ENCODE peak calls at places on chromosomes 6 and 20, in seven cellular contexts. G is left ventricle myocardium inferior, S is hepatocyte, R is fibroblast of pulmonary artery, C is sigmoid colon, A is left lung, P is GM23338. V is an unnamed sample.

GRCh38 chr6:36383608-36384007 is 3.9 kb downstream of the ETV7 start:
- DNase-seq in G (no peak), S (no peak), R (peak), C (peak), A (no peak), P (no peak), V (peak)

GRCh38 chr6:56807992-56808342 is 146.9 kb upstream of the BEND6 start:
- DNase-seq in G (no peak), S (peak), R (no peak), C (no peak), A (no peak), P (peak), V (peak)

GRCh38 chr6:77650098-77650663 is 2.7 kb upstream of the MEI4 start:
- DNase-seq in G (peak), S (peak), R (no peak), C (peak), A (no peak), P (peak), V (no peak)

GRCh38 chr6:139308936-139309603 is 17.3 kb upstream of the TXLNB start:
- DNase-seq in G (no peak), S (peak), R (peak), C (peak), A (peak), P (no peak), V (peak)

GRCh38 chr20:47220161-47220582 is 136.3 kb downstream of the ZMYND8 start:
- DNase-seq in G (no peak), S (no peak), R (peak), C (no peak), A (no peak), P (peak), V (no peak)

GRCh38 chr6:98498891-98499290 is 335.5 kb upstream of the POU3F2 start:
- DNase-seq in G (no peak), S (no peak), R (no peak), C (no peak), A (no peak), P (peak), V (no peak)

GRCh38 chr6:97195117-97195516 is 87.9 kb downstream of the MMS22L start:
- DNase-seq in G (no peak), S (no peak), R (peak), C (no peak), A (no peak), P (no peak), V (no peak)

GRCh38 chr6:133623065-133623464 is 265.8 kb upstream of the TCF21 start:
- DNase-seq in G (no peak), S (no peak), R (peak), C (peak), A (no peak), P (no peak), V (peak)

GRCh38 chr6:2264932-2265331 is 19.5 kb upstream of the GMDS start:
- DNase-seq in G (no peak), S (no peak), R (peak), C (no peak), A (no peak), P (no peak), V (peak)

GRCh38 chr20:50427740-50428462 is 82.3 kb upstream of the PTPN1 start:
- DNase-seq in G (peak), S (no peak), R (peak), C (peak), A (no peak), P (no peak), V (peak)

GRCh38 chr6:51129043-51129442 is 310.4 kb downstream of the TFAP2B start:
- DNase-seq in G (no peak), S (no peak), R (no peak), C (no peak), A (no peak), P (no peak), V (no peak)

GRCh38 chr20:44703183-44703925 is 11.8 kb upstream of the CCN5 start:
- DNase-seq in G (no peak), S (no peak), R (no peak), C (no peak), A (no peak), P (no peak), V (no peak)

GRCh38 chr6:164911873-164912580 is 397.4 kb downstream of the C6orf118 start:
- DNase-seq in G (no peak), S (no peak), R (no peak), C (no peak), A (no peak), P (no peak), V (no peak)

GRCh38 chr20:63642518-63643247 is 10.5 kb downstream of the STMN3 start:
- DNase-seq in G (no peak), S (no peak), R (no peak), C (no peak), A (no peak), P (peak), V (no peak)

GRCh38 chr6:129709451-129709908 is 497 bp downstream of the ARHGAP18 start:
- DNase-seq in G (no peak), S (peak), R (peak), C (no peak), A (no peak), P (no peak), V (no peak)

GRCh38 chr6:165922309-165922794 is 245.3 kb downstream of the TBXT start:
- DNase-seq in G (no peak), S (no peak), R (peak), C (no peak), A (no peak), P (no peak), V (no peak)

GRCh38 chr20:16942702-16943101 is 194.5 kb downstream of the OTOR start:
- DNase-seq in G (no peak), S (peak), R (peak), C (no peak), A (no peak), P (no peak), V (peak)

GRCh38 chr6:15023448-15023847 is 222.4 kb upstream of the JARID2 start:
- DNase-seq in G (no peak), S (no peak), R (no peak), C (no peak), A (no peak), P (no peak), V (peak)
- H3K4me3 ChIP-seq in G (no peak), S (no peak), R (no peak), C (no peak), A (no peak), P (no peak), V (no peak)

GRCh38 chr6:152748843-152749242 is 1.8 kb upstream of the VIP start:
- DNase-seq in G (no peak), S (no peak), R (peak), C (no peak), A (no peak), P (peak), V (peak)
- TF ChIP-seq CTCF in G (peak), S (peak), R (peak), C (no peak), A (no peak), P (peak), V (no peak)

DNA sequence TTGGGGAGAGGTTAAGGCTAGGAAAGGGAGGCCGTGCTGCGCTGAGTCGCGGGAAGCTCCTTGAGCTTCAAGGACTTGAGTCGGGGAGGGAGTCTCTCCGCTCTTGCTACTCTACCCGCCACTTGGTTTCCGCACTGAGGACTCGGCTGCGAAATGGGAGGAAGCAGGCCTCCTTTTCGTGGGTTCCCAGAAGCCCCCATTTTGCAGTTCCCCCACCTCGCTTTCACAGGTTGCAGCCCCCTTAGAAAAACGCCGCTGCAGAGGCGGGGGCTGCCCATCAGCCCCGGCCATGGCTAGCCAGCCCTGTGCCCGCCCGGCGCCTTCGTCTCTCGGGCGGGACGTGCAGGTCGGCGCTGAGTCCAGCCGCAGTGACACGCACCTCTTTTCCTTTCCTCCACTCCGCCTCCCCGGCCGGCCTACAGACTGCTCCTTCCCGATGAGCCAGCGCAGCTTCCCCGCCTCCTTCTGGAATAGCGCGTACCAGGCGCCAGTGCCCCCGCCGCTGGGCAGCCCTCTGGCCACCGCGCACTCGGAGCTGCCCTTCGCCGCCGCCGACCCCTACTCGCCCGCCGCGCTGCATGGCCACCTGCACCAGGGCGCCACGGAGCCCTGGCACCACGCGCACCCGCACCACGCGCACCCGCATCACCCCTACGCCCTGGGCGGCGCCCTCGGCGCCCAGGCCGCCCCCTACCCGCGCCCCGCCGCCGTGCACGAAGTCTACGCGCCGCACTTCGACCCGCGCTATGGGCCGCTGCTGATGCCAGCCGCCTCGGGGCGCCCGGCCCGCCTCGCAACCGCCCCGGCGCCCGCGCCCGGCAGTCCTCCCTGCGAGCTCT is 5.0 kb downstream of the VGLL2 start:
- DNase-seq in G (no peak), S (peak), R (no peak), C (no peak), A (no peak), P (peak), V (peak)
- H3K4me3 ChIP-seq in G (peak), S (peak), R (no peak), C (peak), A (no peak), P (peak), V (peak)

DNA sequence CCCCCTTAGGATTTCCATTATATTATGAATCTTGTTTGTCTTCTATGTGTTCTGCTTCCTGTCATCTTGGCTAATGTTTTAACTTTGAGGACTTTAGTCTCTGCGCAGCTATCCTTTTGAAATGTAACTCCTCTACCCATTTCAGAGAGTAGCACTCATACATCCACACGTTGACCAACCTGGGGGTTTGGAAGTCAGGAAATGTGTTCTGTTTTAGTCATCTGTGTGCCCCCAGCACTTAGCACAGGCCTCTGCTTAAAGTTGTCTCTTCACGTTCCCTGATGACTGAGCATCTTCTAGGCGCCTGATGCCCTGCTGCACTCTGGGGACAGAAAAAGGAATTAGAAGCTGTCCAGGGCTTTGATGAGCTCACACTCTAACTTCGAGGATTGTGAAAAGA is 47.9 kb downstream of the HMGN3 start:
- DNase-seq in G (no peak), S (no peak), R (no peak), C (no peak), A (no peak), P (no peak), V (no peak)
- TF ChIP-seq CTCF in G (no peak), S (no peak), R (no peak), C (no peak), A (no peak), P (no peak), V (no peak)

DNA sequence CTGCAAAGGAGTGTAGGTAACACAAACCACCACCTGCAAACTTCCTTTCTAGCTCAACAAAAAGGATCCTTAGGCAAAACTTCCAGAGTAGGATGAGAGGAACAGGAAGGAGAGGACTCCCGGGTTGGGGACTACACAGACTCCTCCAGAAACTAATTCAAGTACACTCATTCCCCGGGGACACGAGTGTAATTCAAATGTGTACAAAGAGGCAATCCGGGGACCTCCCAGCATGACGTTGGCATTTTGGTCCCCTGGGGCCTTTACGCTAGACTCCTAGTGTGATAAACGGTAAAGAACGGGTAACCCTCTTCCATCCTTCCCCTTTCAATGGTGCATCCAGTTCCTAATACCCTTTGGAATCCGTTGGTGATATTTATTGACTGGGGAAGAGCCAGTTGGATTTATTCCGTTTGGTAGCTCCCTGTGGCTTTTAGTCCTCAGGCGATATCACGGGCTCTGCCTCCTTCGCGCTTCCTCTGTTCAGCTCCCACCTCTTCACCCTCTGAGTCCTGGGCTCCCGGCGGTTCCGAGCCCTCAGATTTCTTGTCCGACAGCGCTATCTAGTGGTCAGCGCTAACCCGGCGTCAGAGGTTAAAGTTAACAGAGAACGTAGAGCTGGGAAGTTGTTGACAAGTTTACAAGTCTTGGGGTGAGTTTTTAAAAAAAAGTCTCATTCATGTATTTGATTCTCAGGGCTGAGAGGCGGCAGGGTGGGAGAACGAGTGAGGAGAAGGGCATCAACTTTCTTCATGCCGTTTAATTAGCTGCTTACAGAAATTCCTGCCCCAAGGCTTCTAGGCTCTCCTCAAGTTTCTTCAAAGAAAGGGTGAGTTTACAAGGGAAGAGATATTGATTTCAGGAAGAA is 2.9 kb upstream of the COL12A1 start:
- DNase-seq in G (peak), S (peak), R (peak), C (peak), A (peak), P (peak), V (peak)
- H3K4me3 ChIP-seq in G (peak), S (no peak), R (peak), C (no peak), A (no peak), P (peak), V (no peak)

GRCh38 chr6:151275566-151275965 is 35.8 kb downstream of the AKAP12 start:
- DNase-seq in G (no peak), S (no peak), R (no peak), C (no peak), A (no peak), P (no peak), V (no peak)

GRCh38 chr6:151275121-151275520 is 35.4 kb downstream of the AKAP12 start:
- DNase-seq in G (no peak), S (no peak), R (no peak), C (no peak), A (no peak), P (peak), V (no peak)

GRCh38 chr6:151279891-151280290 is 40.1 kb downstream of the AKAP12 start:
- DNase-seq in G (no peak), S (no peak), R (no peak), C (no peak), A (no peak), P (no peak), V (no peak)

DNA sequence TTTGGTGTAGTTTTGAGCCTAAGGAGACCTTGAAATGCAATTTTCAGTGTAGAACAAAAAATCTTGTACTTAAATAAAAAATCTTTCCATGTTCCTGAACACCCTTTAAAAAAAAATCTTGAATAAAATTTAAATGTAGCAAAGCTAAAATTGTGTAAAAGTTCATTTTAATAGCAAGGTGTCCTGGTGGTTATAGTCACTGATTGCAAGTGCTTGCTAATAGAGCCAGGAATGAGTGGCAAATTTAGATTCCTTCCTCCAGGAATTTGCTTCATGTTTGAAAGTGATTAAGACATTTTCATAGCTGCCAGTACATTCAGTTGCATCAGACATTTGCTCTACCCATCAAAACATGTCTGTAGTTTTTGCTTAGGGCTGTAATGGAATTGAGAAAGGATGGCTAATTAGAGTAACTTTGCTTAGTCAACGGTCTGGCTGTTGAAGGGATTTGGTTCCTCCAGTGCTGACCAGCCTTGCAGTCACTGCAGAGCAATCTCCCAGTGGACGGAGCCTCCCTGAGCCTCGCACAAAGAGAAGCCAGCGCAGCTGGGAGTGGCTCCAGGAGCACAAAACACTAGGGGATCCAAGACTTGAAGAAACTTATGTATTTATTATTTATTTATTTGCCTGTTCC is 36.5 kb downstream of the AKAP12 start:
- DNase-seq in G (peak), S (peak), R (peak), C (peak), A (no peak), P (no peak), V (peak)
- TF ChIP-seq CTCF in G (no peak), S (no peak), R (no peak), C (no peak), A (no peak), P (no peak), V (peak)

DNA sequence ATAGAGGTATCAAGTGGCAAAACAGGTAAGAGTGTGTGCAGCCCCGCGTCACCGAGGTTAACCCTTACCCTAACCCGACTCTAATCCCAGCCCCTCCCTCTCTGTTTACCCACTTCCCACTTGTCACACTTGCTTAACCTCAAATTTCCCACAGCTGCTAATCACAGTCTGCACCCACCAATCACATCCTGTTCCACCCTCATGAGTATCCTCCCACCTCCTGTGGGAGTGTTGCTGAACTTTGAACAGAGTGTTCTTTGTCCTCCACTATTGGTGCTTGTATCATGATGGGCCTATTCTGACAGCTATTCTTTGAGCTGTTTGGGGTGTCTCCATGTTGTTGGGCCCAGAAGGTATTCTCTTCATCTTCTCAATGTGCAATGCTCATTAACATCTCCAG is 487.8 kb downstream of the PTPRT start:
- DNase-seq in G (no peak), S (peak), R (no peak), C (no peak), A (no peak), P (no peak), V (no peak)
- H3K4me3 ChIP-seq in G (no peak), S (no peak), R (no peak), C (no peak), A (no peak), P (no peak), V (no peak)

DNA sequence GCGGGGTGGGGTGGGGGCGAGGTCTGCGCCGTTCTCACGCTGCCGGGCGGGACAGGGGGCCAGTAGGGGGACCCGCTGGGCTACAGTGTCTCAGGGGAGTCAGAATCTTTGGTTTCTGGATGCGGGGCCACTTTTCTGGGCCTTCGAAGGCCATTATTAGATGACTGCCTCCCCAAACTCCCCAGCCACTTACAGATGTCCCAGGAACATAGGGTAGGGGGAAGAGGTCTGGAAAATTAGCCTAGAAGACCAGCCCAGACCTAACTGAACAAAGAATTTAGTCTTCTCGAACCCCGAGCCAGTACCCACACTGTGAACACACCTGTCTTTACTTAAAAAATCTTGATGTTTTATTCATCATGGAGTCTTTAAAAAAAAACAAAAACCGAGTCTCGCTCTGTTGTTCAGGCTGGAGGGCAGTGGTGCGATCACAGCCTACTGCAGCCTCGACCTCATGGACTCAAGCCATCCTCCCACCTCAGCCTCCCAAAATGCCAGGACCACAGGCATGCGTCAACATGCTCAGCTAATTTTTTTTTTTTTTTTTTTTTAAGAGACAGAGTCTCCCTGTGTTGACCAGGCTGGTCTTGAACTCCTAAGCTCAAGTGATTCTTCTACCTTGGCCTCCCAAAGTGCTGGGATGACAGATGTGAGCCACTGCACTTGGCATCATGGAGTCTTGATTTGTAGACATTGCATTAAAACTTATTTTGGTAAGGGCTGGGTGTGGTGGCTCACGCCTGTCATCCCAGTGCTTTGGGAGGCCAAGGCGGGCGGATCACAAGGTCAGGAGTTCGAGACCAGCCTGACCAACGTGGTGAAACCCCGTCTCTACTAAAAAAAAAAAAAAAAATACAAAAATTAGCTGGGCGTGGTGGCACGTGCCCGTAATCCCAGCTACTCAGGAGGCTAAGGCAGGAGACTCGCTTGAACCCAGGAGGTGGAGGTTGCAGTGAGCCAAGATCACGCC is 3.3 kb upstream of the SLC29A1 start:
- DNase-seq in G (no peak), S (no peak), R (no peak), C (no peak), A (no peak), P (no peak), V (no peak)
- TF ChIP-seq CTCF in G (no peak), S (peak), R (no peak), C (no peak), A (no peak), P (no peak), V (no peak)

GRCh38 chr6:63510353-63510686 is 62.0 kb upstream of the LOC128125822 start:
- DNase-seq in G (no peak), S (no peak), R (no peak), C (no peak), A (no peak), P (no peak), V (no peak)
- H3K4me3 ChIP-seq in G (no peak), S (no peak), R (no peak), C (no peak), A (no peak), P (no peak), V (no peak)

V was measured in bronchial epithelial cell.